ENCODE peak calls at places on chromosomes 2 and 18, in nine cellular contexts. One of them, this sample, is unnamed.

GRCh38 chr18:76686737-76687231 is 135.6 kb upstream of the ZNF236 start:
- DNase-seq in activated CD4-positive, alpha-beta T cell treated with anti-CD3 and anti-CD28 coated beads, Interleukin-2, amount 50 U/mL, for 1 hour: no peak
- DNase-seq in stimulated activated CD4-positive, alpha-beta T cell treated with anti-CD3 and anti-CD28 coated beads, Interleukin-2, amount 100 ng/mL, for 48 hours: peak
- DNase-seq in stimulated activated CD8-positive, alpha-beta memory T cell treated with anti-CD3 and anti-CD28 coated beads, Interleukin-15, amount 100 ng/mL, for 24 hours: no peak
- DNase-seq in T-helper 1 cell: no peak
- DNase-seq in NCI-H1105: peak
- DNase-seq in AG09319: peak
- DNase-seq in astrocyte of the cerebellum: peak
- DNase-seq in AML-193: peak
- DNase-seq in this sample: peak

GRCh38 chr2:156342252-156343095 is 10.0 kb upstream of the NR4A2 start:
- DNase-seq in activated CD4-positive, alpha-beta T cell treated with anti-CD3 and anti-CD28 coated beads, Interleukin-2, amount 50 U/mL, for 1 hour: peak
- DNase-seq in stimulated activated CD4-positive, alpha-beta T cell treated with anti-CD3 and anti-CD28 coated beads, Interleukin-2, amount 100 ng/mL, for 48 hours: peak
- DNase-seq in stimulated activated CD8-positive, alpha-beta memory T cell treated with anti-CD3 and anti-CD28 coated beads, Interleukin-15, amount 100 ng/mL, for 24 hours: peak
- DNase-seq in T-helper 1 cell: peak
- DNase-seq in NCI-H1105: peak
- DNase-seq in AG09319: peak
- DNase-seq in astrocyte of the cerebellum: peak
- DNase-seq in AML-193: peak
- DNase-seq in this sample: peak

GRCh38 chr18:52408800-52409302 is 68.9 kb downstream of the DCC start:
- DNase-seq in activated CD4-positive, alpha-beta T cell treated with anti-CD3 and anti-CD28 coated beads, Interleukin-2, amount 50 U/mL, for 1 hour: no peak
- DNase-seq in stimulated activated CD4-positive, alpha-beta T cell treated with anti-CD3 and anti-CD28 coated beads, Interleukin-2, amount 100 ng/mL, for 48 hours: no peak
- DNase-seq in stimulated activated CD8-positive, alpha-beta memory T cell treated with anti-CD3 and anti-CD28 coated beads, Interleukin-15, amount 100 ng/mL, for 24 hours: no peak
- DNase-seq in T-helper 1 cell: no peak
- DNase-seq in NCI-H1105: no peak
- DNase-seq in AG09319: no peak
- DNase-seq in astrocyte of the cerebellum: no peak
- DNase-seq in AML-193: no peak
- DNase-seq in this sample: no peak

GRCh38 chr18:33282709-33283333 is 157.7 kb downstream of the CCDC178 start:
- DNase-seq in activated CD4-positive, alpha-beta T cell treated with anti-CD3 and anti-CD28 coated beads, Interleukin-2, amount 50 U/mL, for 1 hour: no peak
- DNase-seq in stimulated activated CD4-positive, alpha-beta T cell treated with anti-CD3 and anti-CD28 coated beads, Interleukin-2, amount 100 ng/mL, for 48 hours: no peak
- DNase-seq in stimulated activated CD8-positive, alpha-beta memory T cell treated with anti-CD3 and anti-CD28 coated beads, Interleukin-15, amount 100 ng/mL, for 24 hours: no peak
- DNase-seq in T-helper 1 cell: no peak
- DNase-seq in NCI-H1105: no peak
- DNase-seq in AG09319: no peak
- DNase-seq in astrocyte of the cerebellum: no peak
- DNase-seq in AML-193: no peak
- DNase-seq in this sample: no peak

GRCh38 chr2:43154685-43155084 is 71.7 kb downstream of the ZFP36L2 start:
- DNase-seq in activated CD4-positive, alpha-beta T cell treated with anti-CD3 and anti-CD28 coated beads, Interleukin-2, amount 50 U/mL, for 1 hour: no peak
- DNase-seq in stimulated activated CD4-positive, alpha-beta T cell treated with anti-CD3 and anti-CD28 coated beads, Interleukin-2, amount 100 ng/mL, for 48 hours: no peak
- DNase-seq in stimulated activated CD8-positive, alpha-beta memory T cell treated with anti-CD3 and anti-CD28 coated beads, Interleukin-15, amount 100 ng/mL, for 24 hours: no peak
- DNase-seq in T-helper 1 cell: no peak
- DNase-seq in NCI-H1105: no peak
- DNase-seq in AG09319: no peak
- DNase-seq in astrocyte of the cerebellum: no peak
- DNase-seq in AML-193: no peak
- DNase-seq in this sample: no peak

GRCh38 chr2:209753020-209753419 is 18.6 kb upstream of the UNC80 start:
- DNase-seq in activated CD4-positive, alpha-beta T cell treated with anti-CD3 and anti-CD28 coated beads, Interleukin-2, amount 50 U/mL, for 1 hour: no peak
- DNase-seq in stimulated activated CD4-positive, alpha-beta T cell treated with anti-CD3 and anti-CD28 coated beads, Interleukin-2, amount 100 ng/mL, for 48 hours: no peak
- DNase-seq in stimulated activated CD8-positive, alpha-beta memory T cell treated with anti-CD3 and anti-CD28 coated beads, Interleukin-15, amount 100 ng/mL, for 24 hours: no peak
- DNase-seq in T-helper 1 cell: no peak
- DNase-seq in NCI-H1105: no peak
- DNase-seq in AG09319: no peak
- DNase-seq in astrocyte of the cerebellum: no peak
- DNase-seq in AML-193: no peak
- DNase-seq in this sample: no peak

GRCh38 chr18:21735452-21736015 is 5.1 kb upstream of the MIB1 start:
- DNase-seq in activated CD4-positive, alpha-beta T cell treated with anti-CD3 and anti-CD28 coated beads, Interleukin-2, amount 50 U/mL, for 1 hour: peak
- DNase-seq in stimulated activated CD4-positive, alpha-beta T cell treated with anti-CD3 and anti-CD28 coated beads, Interleukin-2, amount 100 ng/mL, for 48 hours: peak
- DNase-seq in stimulated activated CD8-positive, alpha-beta memory T cell treated with anti-CD3 and anti-CD28 coated beads, Interleukin-15, amount 100 ng/mL, for 24 hours: no peak
- DNase-seq in T-helper 1 cell: peak
- DNase-seq in NCI-H1105: no peak
- DNase-seq in AG09319: no peak
- DNase-seq in astrocyte of the cerebellum: no peak
- DNase-seq in AML-193: no peak
- DNase-seq in this sample: no peak

GRCh38 chr2:17518212-17519154 is at the start of gene RAD51AP2:
- DNase-seq in activated CD4-positive, alpha-beta T cell treated with anti-CD3 and anti-CD28 coated beads, Interleukin-2, amount 50 U/mL, for 1 hour: no peak
- DNase-seq in stimulated activated CD4-positive, alpha-beta T cell treated with anti-CD3 and anti-CD28 coated beads, Interleukin-2, amount 100 ng/mL, for 48 hours: no peak
- DNase-seq in stimulated activated CD8-positive, alpha-beta memory T cell treated with anti-CD3 and anti-CD28 coated beads, Interleukin-15, amount 100 ng/mL, for 24 hours: no peak
- DNase-seq in T-helper 1 cell: no peak
- DNase-seq in NCI-H1105: peak
- DNase-seq in AG09319: peak
- DNase-seq in astrocyte of the cerebellum: peak
- DNase-seq in AML-193: no peak
- DNase-seq in this sample: no peak

GRCh38 chr18:22683196-22683676 is 249.9 kb upstream of the RBBP8 start:
- DNase-seq in activated CD4-positive, alpha-beta T cell treated with anti-CD3 and anti-CD28 coated beads, Interleukin-2, amount 50 U/mL, for 1 hour: no peak
- DNase-seq in stimulated activated CD4-positive, alpha-beta T cell treated with anti-CD3 and anti-CD28 coated beads, Interleukin-2, amount 100 ng/mL, for 48 hours: no peak
- DNase-seq in stimulated activated CD8-positive, alpha-beta memory T cell treated with anti-CD3 and anti-CD28 coated beads, Interleukin-15, amount 100 ng/mL, for 24 hours: no peak
- DNase-seq in T-helper 1 cell: no peak
- DNase-seq in NCI-H1105: peak
- DNase-seq in AG09319: peak
- DNase-seq in astrocyte of the cerebellum: peak
- DNase-seq in AML-193: no peak
- DNase-seq in this sample: no peak

GRCh38 chr2:67526283-67526682 is 129.2 kb downstream of the ETAA1 start:
- DNase-seq in activated CD4-positive, alpha-beta T cell treated with anti-CD3 and anti-CD28 coated beads, Interleukin-2, amount 50 U/mL, for 1 hour: no peak
- DNase-seq in stimulated activated CD4-positive, alpha-beta T cell treated with anti-CD3 and anti-CD28 coated beads, Interleukin-2, amount 100 ng/mL, for 48 hours: no peak
- DNase-seq in stimulated activated CD8-positive, alpha-beta memory T cell treated with anti-CD3 and anti-CD28 coated beads, Interleukin-15, amount 100 ng/mL, for 24 hours: no peak
- DNase-seq in T-helper 1 cell: no peak
- DNase-seq in NCI-H1105: no peak
- DNase-seq in AG09319: no peak
- DNase-seq in astrocyte of the cerebellum: no peak
- DNase-seq in AML-193: no peak
- DNase-seq in this sample: no peak

GRCh38 chr18:69974365-69974764 is 26.7 kb upstream of the CD226 start:
- DNase-seq in activated CD4-positive, alpha-beta T cell treated with anti-CD3 and anti-CD28 coated beads, Interleukin-2, amount 50 U/mL, for 1 hour: no peak
- DNase-seq in stimulated activated CD4-positive, alpha-beta T cell treated with anti-CD3 and anti-CD28 coated beads, Interleukin-2, amount 100 ng/mL, for 48 hours: no peak
- DNase-seq in stimulated activated CD8-positive, alpha-beta memory T cell treated with anti-CD3 and anti-CD28 coated beads, Interleukin-15, amount 100 ng/mL, for 24 hours: no peak
- DNase-seq in T-helper 1 cell: no peak
- DNase-seq in NCI-H1105: no peak
- DNase-seq in AG09319: no peak
- DNase-seq in astrocyte of the cerebellum: no peak
- DNase-seq in AML-193: no peak
- DNase-seq in this sample: no peak

GRCh38 chr2:54813584-54813983 is 90.1 kb downstream of the EML6 start:
- DNase-seq in activated CD4-positive, alpha-beta T cell treated with anti-CD3 and anti-CD28 coated beads, Interleukin-2, amount 50 U/mL, for 1 hour: no peak
- DNase-seq in stimulated activated CD4-positive, alpha-beta T cell treated with anti-CD3 and anti-CD28 coated beads, Interleukin-2, amount 100 ng/mL, for 48 hours: no peak
- DNase-seq in stimulated activated CD8-positive, alpha-beta memory T cell treated with anti-CD3 and anti-CD28 coated beads, Interleukin-15, amount 100 ng/mL, for 24 hours: no peak
- DNase-seq in T-helper 1 cell: no peak
- DNase-seq in NCI-H1105: no peak
- DNase-seq in AG09319: no peak
- DNase-seq in astrocyte of the cerebellum: no peak
- DNase-seq in AML-193: no peak
- DNase-seq in this sample: no peak

GRCh38 chr18:66603941-66604627 is at the start of gene CDH19:
- DNase-seq in activated CD4-positive, alpha-beta T cell treated with anti-CD3 and anti-CD28 coated beads, Interleukin-2, amount 50 U/mL, for 1 hour: no peak
- DNase-seq in stimulated activated CD4-positive, alpha-beta T cell treated with anti-CD3 and anti-CD28 coated beads, Interleukin-2, amount 100 ng/mL, for 48 hours: no peak
- DNase-seq in stimulated activated CD8-positive, alpha-beta memory T cell treated with anti-CD3 and anti-CD28 coated beads, Interleukin-15, amount 100 ng/mL, for 24 hours: no peak
- DNase-seq in T-helper 1 cell: no peak
- DNase-seq in NCI-H1105: no peak
- DNase-seq in AG09319: no peak
- DNase-seq in astrocyte of the cerebellum: no peak
- DNase-seq in AML-193: no peak
- DNase-seq in this sample: no peak

GRCh38 chr2:99984781-99985525 is 157.4 kb downstream of the AFF3 start:
- DNase-seq in activated CD4-positive, alpha-beta T cell treated with anti-CD3 and anti-CD28 coated beads, Interleukin-2, amount 50 U/mL, for 1 hour: no peak
- DNase-seq in stimulated activated CD4-positive, alpha-beta T cell treated with anti-CD3 and anti-CD28 coated beads, Interleukin-2, amount 100 ng/mL, for 48 hours: no peak
- DNase-seq in stimulated activated CD8-positive, alpha-beta memory T cell treated with anti-CD3 and anti-CD28 coated beads, Interleukin-15, amount 100 ng/mL, for 24 hours: no peak
- DNase-seq in T-helper 1 cell: no peak
- DNase-seq in NCI-H1105: no peak
- DNase-seq in AG09319: peak
- DNase-seq in astrocyte of the cerebellum: no peak
- DNase-seq in AML-193: no peak
- DNase-seq in this sample: no peak

GRCh38 chr2:64059270-64059669 is 40.0 kb upstream of the VPS54 start:
- DNase-seq in activated CD4-positive, alpha-beta T cell treated with anti-CD3 and anti-CD28 coated beads, Interleukin-2, amount 50 U/mL, for 1 hour: no peak
- DNase-seq in stimulated activated CD4-positive, alpha-beta T cell treated with anti-CD3 and anti-CD28 coated beads, Interleukin-2, amount 100 ng/mL, for 48 hours: no peak
- DNase-seq in stimulated activated CD8-positive, alpha-beta memory T cell treated with anti-CD3 and anti-CD28 coated beads, Interleukin-15, amount 100 ng/mL, for 24 hours: no peak
- DNase-seq in T-helper 1 cell: no peak
- DNase-seq in NCI-H1105: no peak
- DNase-seq in AG09319: no peak
- DNase-seq in astrocyte of the cerebellum: no peak
- DNase-seq in AML-193: no peak
- DNase-seq in this sample: no peak

GRCh38 chr18:44917184-44917864 is 236.6 kb downstream of the SETBP1 start:
- DNase-seq in activated CD4-positive, alpha-beta T cell treated with anti-CD3 and anti-CD28 coated beads, Interleukin-2, amount 50 U/mL, for 1 hour: no peak
- DNase-seq in stimulated activated CD4-positive, alpha-beta T cell treated with anti-CD3 and anti-CD28 coated beads, Interleukin-2, amount 100 ng/mL, for 48 hours: no peak
- DNase-seq in stimulated activated CD8-positive, alpha-beta memory T cell treated with anti-CD3 and anti-CD28 coated beads, Interleukin-15, amount 100 ng/mL, for 24 hours: no peak
- DNase-seq in T-helper 1 cell: no peak
- DNase-seq in NCI-H1105: no peak
- DNase-seq in AG09319: no peak
- DNase-seq in astrocyte of the cerebellum: peak
- DNase-seq in AML-193: no peak
- DNase-seq in this sample: no peak

GRCh38 chr18:74234326-74235171 is 57.2 kb downstream of the CYB5A start:
- DNase-seq in activated CD4-positive, alpha-beta T cell treated with anti-CD3 and anti-CD28 coated beads, Interleukin-2, amount 50 U/mL, for 1 hour: no peak
- DNase-seq in stimulated activated CD4-positive, alpha-beta T cell treated with anti-CD3 and anti-CD28 coated beads, Interleukin-2, amount 100 ng/mL, for 48 hours: no peak
- DNase-seq in stimulated activated CD8-positive, alpha-beta memory T cell treated with anti-CD3 and anti-CD28 coated beads, Interleukin-15, amount 100 ng/mL, for 24 hours: no peak
- DNase-seq in T-helper 1 cell: no peak
- DNase-seq in NCI-H1105: no peak
- DNase-seq in AG09319: no peak
- DNase-seq in astrocyte of the cerebellum: no peak
- DNase-seq in AML-193: no peak
- DNase-seq in this sample: no peak

GRCh38 chr2:86251840-86252266 is 52.6 kb downstream of the MRPL35 start:
- DNase-seq in activated CD4-positive, alpha-beta T cell treated with anti-CD3 and anti-CD28 coated beads, Interleukin-2, amount 50 U/mL, for 1 hour: no peak
- DNase-seq in stimulated activated CD4-positive, alpha-beta T cell treated with anti-CD3 and anti-CD28 coated beads, Interleukin-2, amount 100 ng/mL, for 48 hours: no peak
- DNase-seq in stimulated activated CD8-positive, alpha-beta memory T cell treated with anti-CD3 and anti-CD28 coated beads, Interleukin-15, amount 100 ng/mL, for 24 hours: no peak
- DNase-seq in T-helper 1 cell: no peak
- DNase-seq in NCI-H1105: no peak
- DNase-seq in AG09319: no peak
- DNase-seq in astrocyte of the cerebellum: no peak
- DNase-seq in AML-193: no peak
- DNase-seq in this sample: no peak

GRCh38 chr2:172226244-172227061 is 123.8 kb upstream of the DLX2 start:
- DNase-seq in activated CD4-positive, alpha-beta T cell treated with anti-CD3 and anti-CD28 coated beads, Interleukin-2, amount 50 U/mL, for 1 hour: peak
- DNase-seq in stimulated activated CD4-positive, alpha-beta T cell treated with anti-CD3 and anti-CD28 coated beads, Interleukin-2, amount 100 ng/mL, for 48 hours: no peak
- DNase-seq in stimulated activated CD8-positive, alpha-beta memory T cell treated with anti-CD3 and anti-CD28 coated beads, Interleukin-15, amount 100 ng/mL, for 24 hours: no peak
- DNase-seq in T-helper 1 cell: no peak
- DNase-seq in NCI-H1105: no peak
- DNase-seq in AG09319: no peak
- DNase-seq in astrocyte of the cerebellum: no peak
- DNase-seq in AML-193: no peak
- DNase-seq in this sample: no peak

GRCh38 chr2:406876-407275 is 119.0 kb upstream of the ALKAL2 start:
- DNase-seq in activated CD4-positive, alpha-beta T cell treated with anti-CD3 and anti-CD28 coated beads, Interleukin-2, amount 50 U/mL, for 1 hour: no peak
- DNase-seq in stimulated activated CD4-positive, alpha-beta T cell treated with anti-CD3 and anti-CD28 coated beads, Interleukin-2, amount 100 ng/mL, for 48 hours: no peak
- DNase-seq in stimulated activated CD8-positive, alpha-beta memory T cell treated with anti-CD3 and anti-CD28 coated beads, Interleukin-15, amount 100 ng/mL, for 24 hours: no peak
- DNase-seq in T-helper 1 cell: no peak
- DNase-seq in NCI-H1105: no peak
- DNase-seq in AG09319: no peak
- DNase-seq in astrocyte of the cerebellum: no peak
- DNase-seq in AML-193: no peak
- DNase-seq in this sample: no peak

GRCh38 chr18:73962251-73962650 is 185.4 kb downstream of the FBXO15 start:
- DNase-seq in activated CD4-positive, alpha-beta T cell treated with anti-CD3 and anti-CD28 coated beads, Interleukin-2, amount 50 U/mL, for 1 hour: no peak
- DNase-seq in stimulated activated CD4-positive, alpha-beta T cell treated with anti-CD3 and anti-CD28 coated beads, Interleukin-2, amount 100 ng/mL, for 48 hours: no peak
- DNase-seq in stimulated activated CD8-positive, alpha-beta memory T cell treated with anti-CD3 and anti-CD28 coated beads, Interleukin-15, amount 100 ng/mL, for 24 hours: no peak
- DNase-seq in T-helper 1 cell: no peak
- DNase-seq in NCI-H1105: no peak
- DNase-seq in AG09319: peak
- DNase-seq in astrocyte of the cerebellum: no peak
- DNase-seq in AML-193: no peak
- DNase-seq in this sample: no peak

GRCh38 chr2:199985625-199986207 is 30.3 kb downstream of the MAIP1 start:
- DNase-seq in activated CD4-positive, alpha-beta T cell treated with anti-CD3 and anti-CD28 coated beads, Interleukin-2, amount 50 U/mL, for 1 hour: peak
- DNase-seq in stimulated activated CD4-positive, alpha-beta T cell treated with anti-CD3 and anti-CD28 coated beads, Interleukin-2, amount 100 ng/mL, for 48 hours: peak
- DNase-seq in stimulated activated CD8-positive, alpha-beta memory T cell treated with anti-CD3 and anti-CD28 coated beads, Interleukin-15, amount 100 ng/mL, for 24 hours: no peak
- DNase-seq in T-helper 1 cell: no peak
- DNase-seq in NCI-H1105: peak
- DNase-seq in AG09319: no peak
- DNase-seq in astrocyte of the cerebellum: peak
- DNase-seq in AML-193: peak
- DNase-seq in this sample: peak

GRCh38 chr2:105450495-105450894 is 51.6 kb upstream of the FHL2 start:
- DNase-seq in activated CD4-positive, alpha-beta T cell treated with anti-CD3 and anti-CD28 coated beads, Interleukin-2, amount 50 U/mL, for 1 hour: no peak
- DNase-seq in stimulated activated CD4-positive, alpha-beta T cell treated with anti-CD3 and anti-CD28 coated beads, Interleukin-2, amount 100 ng/mL, for 48 hours: no peak
- DNase-seq in stimulated activated CD8-positive, alpha-beta memory T cell treated with anti-CD3 and anti-CD28 coated beads, Interleukin-15, amount 100 ng/mL, for 24 hours: no peak
- DNase-seq in T-helper 1 cell: no peak
- DNase-seq in NCI-H1105: no peak
- DNase-seq in AG09319: no peak
- DNase-seq in astrocyte of the cerebellum: no peak
- DNase-seq in AML-193: no peak
- DNase-seq in this sample: no peak

GRCh38 chr2:10913501-10914271 is 2.0 kb downstream of the KCNF1 start:
- DNase-seq in activated CD4-positive, alpha-beta T cell treated with anti-CD3 and anti-CD28 coated beads, Interleukin-2, amount 50 U/mL, for 1 hour: no peak
- DNase-seq in stimulated activated CD4-positive, alpha-beta T cell treated with anti-CD3 and anti-CD28 coated beads, Interleukin-2, amount 100 ng/mL, for 48 hours: no peak
- DNase-seq in stimulated activated CD8-positive, alpha-beta memory T cell treated with anti-CD3 and anti-CD28 coated beads, Interleukin-15, amount 100 ng/mL, for 24 hours: no peak
- DNase-seq in T-helper 1 cell: no peak
- DNase-seq in NCI-H1105: no peak
- DNase-seq in AG09319: no peak
- DNase-seq in astrocyte of the cerebellum: no peak
- DNase-seq in AML-193: no peak
- DNase-seq in this sample: no peak

GRCh38 chr2:189444322-189444721 is 3.0 kb downstream of the WDR75 start:
- DNase-seq in activated CD4-positive, alpha-beta T cell treated with anti-CD3 and anti-CD28 coated beads, Interleukin-2, amount 50 U/mL, for 1 hour: no peak
- DNase-seq in stimulated activated CD4-positive, alpha-beta T cell treated with anti-CD3 and anti-CD28 coated beads, Interleukin-2, amount 100 ng/mL, for 48 hours: peak
- DNase-seq in stimulated activated CD8-positive, alpha-beta memory T cell treated with anti-CD3 and anti-CD28 coated beads, Interleukin-15, amount 100 ng/mL, for 24 hours: no peak
- DNase-seq in T-helper 1 cell: no peak
- DNase-seq in NCI-H1105: no peak
- DNase-seq in AG09319: no peak
- DNase-seq in astrocyte of the cerebellum: no peak
- DNase-seq in AML-193: no peak
- DNase-seq in this sample: no peak

This sample was measured in GF-D8.